ENCODE peak calls at places on chromosomes 3 and 15, in four cellular contexts. P is WTC11; R is NCI-H510A; X is CD4-positive, CD25-positive, alpha-beta regulatory T cell. K is an unnamed sample.

GRCh38 chr3:111848778-111849177 is 10.3 kb upstream of the PHLDB2 start:
- DNase-seq in P (no peak), R (no peak), X (no peak), K (no peak)

GRCh38 chr3:132595036-132595435 is 2.0 kb upstream of the ACKR4 start:
- DNase-seq in P (no peak), R (no peak), X (no peak), K (peak)

GRCh38 chr15:59680346-59680745 is 8.8 kb downstream of the BNIP2 start:
- DNase-seq in P (no peak), R (no peak), X (no peak), K (no peak)

GRCh38 chr3:126542340-126543241 is 16.1 kb downstream of the C3orf22 start:
- DNase-seq in P (peak), R (no peak), X (no peak), K (no peak)

GRCh38 chr3:4776980-4777581 is 202.2 kb upstream of the BHLHE40 start:
- DNase-seq in P (no peak), R (no peak), X (no peak), K (peak)

GRCh38 chr3:134155456-134155855 is 95.2 kb downstream of the RYK start:
- DNase-seq in P (no peak), R (no peak), X (no peak), K (no peak)

GRCh38 chr3:157631468-157631867 is 128.3 kb upstream of the VEPH1 start:
- DNase-seq in P (no peak), R (no peak), X (no peak), K (no peak)

GRCh38 chr15:65416845-65417416 is 5.8 kb downstream of the IGDCC4 start:
- DNase-seq in P (peak), R (no peak), X (no peak), K (peak)

GRCh38 chr15:89052474-89052873 is 35.8 kb upstream of the ABHD2 start:
- DNase-seq in P (no peak), R (no peak), X (no peak), K (peak)

GRCh38 chr3:21729888-21730459 is 21.0 kb downstream of the ZNF385D start:
- DNase-seq in P (no peak), R (no peak), X (no peak), K (peak)

GRCh38 chr3:6799264-6799915 is 61.5 kb upstream of the GRM7 start:
- DNase-seq in P (peak), R (no peak), X (no peak), K (no peak)

GRCh38 chr3:186151077-186151971 is 42.4 kb upstream of the ETV5 start:
- DNase-seq in P (no peak), R (no peak), X (no peak), K (no peak)

GRCh38 chr3:150635076-150635475 is 32.0 kb downstream of the SELENOT start:
- DNase-seq in P (no peak), R (no peak), X (no peak), K (no peak)

GRCh38 chr3:148223266-148223665 is 474.4 kb upstream of the AGTR1 start:
- DNase-seq in P (no peak), R (no peak), X (no peak), K (peak)

GRCh38 chr15:62135532-62136134 is 29.5 kb downstream of the C2CD4B start:
- DNase-seq in P (no peak), R (no peak), X (no peak), K (no peak)

GRCh38 chr15:101669744-101670143 is 17.6 kb upstream of the TM2D3 start:
- DNase-seq in P (no peak), R (no peak), X (no peak), K (no peak)

GRCh38 chr3:111963424-111963823 is 15.4 kb upstream of the ABHD10 start:
- DNase-seq in P (no peak), R (no peak), X (no peak), K (peak)

GRCh38 chr3:177281292-177281942 is 84.1 kb upstream of the TBL1XR1 start:
- DNase-seq in P (no peak), R (no peak), X (no peak), K (no peak)

GRCh38 chr3:193874997-193875593 is 260.9 kb upstream of the HES1 start:
- DNase-seq in P (no peak), R (no peak), X (no peak), K (no peak)

GRCh38 chr3:186732169-186732766 is 15.1 kb downstream of the KNG1 start:
- DNase-seq in P (no peak), R (no peak), X (no peak), K (no peak)

GRCh38 chr15:100844778-100845177 is 34.9 kb upstream of the ALDH1A3 start:
- DNase-seq in P (no peak), R (no peak), X (no peak), K (no peak)

GRCh38 chr3:138338816-138339215 is 9.2 kb upstream of the NME9 start:
- DNase-seq in P (no peak), R (no peak), X (no peak), K (peak)

GRCh38 chr3:53078656-53079055 is 32.8 kb upstream of the SFMBT1 start:
- DNase-seq in P (no peak), R (no peak), X (no peak), K (no peak)

GRCh38 chr3:25021816-25022215 is 406.2 kb upstream of the RARB start:
- DNase-seq in P (no peak), R (no peak), X (no peak), K (peak)

GRCh38 chr15:45314960-45315359 is 62.9 kb downstream of the SLC28A2 start:
- DNase-seq in P (peak), R (no peak), X (no peak), K (no peak)

GRCh38 chr3:141366285-141367037 is 1.8 kb upstream of the ZBTB38 start:
- DNase-seq in P (no peak), R (no peak), X (no peak), K (peak)

GRCh38 chr3:138921316-138922292 is 25.3 kb downstream of the FOXL2 start:
- DNase-seq in P (no peak), R (no peak), X (no peak), K (peak)

GRCh38 chr3:116199063-116199462 is 246.2 kb downstream of the LSAMP start:
- DNase-seq in P (no peak), R (no peak), X (no peak), K (no peak)

GRCh38 chr15:76147906-76148553 is 88.2 kb downstream of the TMEM266 start:
- DNase-seq in P (peak), R (no peak), X (peak), K (peak)

GRCh38 chr3:6825527-6825926 is 35.4 kb upstream of the GRM7 start:
- DNase-seq in P (no peak), R (no peak), X (no peak), K (no peak)

GRCh38 chr15:90620379-90621134 is 90.8 kb downstream of the CRTC3 start:
- DNase-seq in P (no peak), R (no peak), X (no peak), K (no peak)

GRCh38 chr3:187628169-187628568 is 42.0 kb downstream of the SST start:
- DNase-seq in P (no peak), R (peak), X (no peak), K (peak)

GRCh38 chr15:71291723-71292122 is 176.5 kb downstream of the THSD4 start:
- DNase-seq in P (no peak), R (no peak), X (no peak), K (no peak)